ENCODE peak calls at places on chromosomes 2 and 18, in four cellular contexts. One of them, this sample, is unnamed.

GRCh38 chr2:237254911-237255578 is 158.9 kb downstream of the COL6A3 start:
- DNase-seq in HL-60: no peak
- DNase-seq in GM12878: no peak
- DNase-seq in K562: no peak
- DNase-seq in this sample: no peak

GRCh38 chr2:85719609-85720240 is 25.6 kb downstream of the GNLY start:
- DNase-seq in HL-60: peak; percentile 66
- DNase-seq in GM12878: no peak
- DNase-seq in K562: no peak
- DNase-seq in this sample: no peak

GRCh38 chr2:179511105-179511504 is 246.5 kb upstream of the SESTD1 start:
- DNase-seq in HL-60: no peak
- DNase-seq in GM12878: no peak
- DNase-seq in K562: no peak
- DNase-seq in this sample: no peak

GRCh38 chr2:237471457-237472186 is 15.4 kb upstream of the MLPH start:
- DNase-seq in HL-60: no peak
- DNase-seq in GM12878: no peak
- DNase-seq in K562: peak; percentile 60
- DNase-seq in this sample: peak; percentile 42

GRCh38 chr2:217707116-217707742 is 295.6 kb downstream of the TNS1 start:
- DNase-seq in HL-60: no peak
- DNase-seq in GM12878: no peak
- DNase-seq in K562: no peak
- DNase-seq in this sample: no peak

GRCh38 chr2:38690499-38691420 is 24.8 kb downstream of the GALM start:
- DNase-seq in HL-60: no peak
- DNase-seq in GM12878: no peak
- DNase-seq in K562: peak; percentile 78
- DNase-seq in this sample: no peak

GRCh38 chr2:176325732-176326131 is 56.5 kb downstream of the MTX2 start:
- DNase-seq in HL-60: no peak
- DNase-seq in GM12878: no peak
- DNase-seq in K562: no peak
- DNase-seq in this sample: no peak

GRCh38 chr2:233464531-233465240 is 101.9 kb downstream of the USP40 start:
- DNase-seq in HL-60: no peak
- DNase-seq in GM12878: no peak
- DNase-seq in K562: no peak
- DNase-seq in this sample: no peak

GRCh38 chr2:121897335-121897970 is 142.0 kb downstream of the TSN start:
- DNase-seq in HL-60: peak; percentile 31
- DNase-seq in GM12878: no peak
- DNase-seq in K562: peak; percentile 69
- DNase-seq in this sample: peak; percentile 72

GRCh38 chr18:406677-407076 is 93.8 kb downstream of the COLEC12 start:
- DNase-seq in HL-60: no peak
- DNase-seq in GM12878: no peak
- DNase-seq in K562: no peak
- DNase-seq in this sample: no peak

GRCh38 chr18:3664563-3665178 is 214.7 kb downstream of the TGIF1 start:
- DNase-seq in HL-60: peak; percentile 85
- DNase-seq in GM12878: no peak
- DNase-seq in K562: peak; percentile 59
- DNase-seq in this sample: no peak

GRCh38 chr2:194327196-194327888 is 1329.7 kb upstream of the SLC39A10 start:
- DNase-seq in HL-60: no peak
- DNase-seq in GM12878: no peak
- DNase-seq in K562: no peak
- DNase-seq in this sample: no peak

GRCh38 chr2:67625178-67625577 is 228.0 kb downstream of the ETAA1 start:
- DNase-seq in HL-60: no peak
- DNase-seq in GM12878: no peak
- DNase-seq in K562: no peak
- DNase-seq in this sample: no peak

GRCh38 chr2:88724643-88725332 is 33.3 kb downstream of the RPIA start:
- DNase-seq in HL-60: no peak
- DNase-seq in GM12878: no peak
- DNase-seq in K562: no peak
- DNase-seq in this sample: no peak

GRCh38 chr2:120404941-120405768 is 59.2 kb downstream of the INHBB start:
- DNase-seq in HL-60: no peak
- DNase-seq in GM12878: no peak
- DNase-seq in K562: no peak
- DNase-seq in this sample: no peak

GRCh38 chr2:128779301-128780095 is 460.8 kb upstream of the HS6ST1 start:
- DNase-seq in HL-60: no peak
- DNase-seq in GM12878: no peak
- DNase-seq in K562: no peak
- DNase-seq in this sample: no peak

GRCh38 chr2:26652361-26653041 is 11.3 kb upstream of the CIB4 start:
- DNase-seq in HL-60: no peak
- DNase-seq in GM12878: no peak
- DNase-seq in K562: no peak
- DNase-seq in this sample: no peak

GRCh38 chr2:71695235-71696120 is 242.1 kb downstream of the DYSF start:
- DNase-seq in HL-60: no peak
- DNase-seq in GM12878: no peak
- DNase-seq in K562: no peak
- DNase-seq in this sample: no peak

GRCh38 chr2:159976527-159977163 is 85.8 kb downstream of the PLA2R1 start:
- DNase-seq in HL-60: peak; percentile 25
- DNase-seq in GM12878: no peak
- DNase-seq in K562: no peak
- DNase-seq in this sample: no peak

GRCh38 chr2:159973325-159973724 is 89.1 kb downstream of the PLA2R1 start:
- DNase-seq in HL-60: no peak
- DNase-seq in GM12878: no peak
- DNase-seq in K562: no peak
- DNase-seq in this sample: no peak

GRCh38 chr2:159968282-159968900 is 94.0 kb downstream of the PLA2R1 start:
- DNase-seq in HL-60: peak; percentile 46
- DNase-seq in GM12878: no peak
- DNase-seq in K562: peak; percentile 31
- DNase-seq in this sample: peak; percentile 13

GRCh38 chr2:159971365-159972122 is 90.9 kb downstream of the PLA2R1 start:
- DNase-seq in HL-60: peak; percentile 21
- DNase-seq in GM12878: no peak
- DNase-seq in K562: no peak
- DNase-seq in this sample: no peak
- TF ChIP-seq POLR2AphosphoS5 in HL-60: no peak
- TF ChIP-seq POLR2AphosphoS5 in GM12878: no peak
- TF ChIP-seq POLR2AphosphoS5 in K562: no peak
- TF ChIP-seq POLR2AphosphoS5 in this sample: no peak

DNA sequence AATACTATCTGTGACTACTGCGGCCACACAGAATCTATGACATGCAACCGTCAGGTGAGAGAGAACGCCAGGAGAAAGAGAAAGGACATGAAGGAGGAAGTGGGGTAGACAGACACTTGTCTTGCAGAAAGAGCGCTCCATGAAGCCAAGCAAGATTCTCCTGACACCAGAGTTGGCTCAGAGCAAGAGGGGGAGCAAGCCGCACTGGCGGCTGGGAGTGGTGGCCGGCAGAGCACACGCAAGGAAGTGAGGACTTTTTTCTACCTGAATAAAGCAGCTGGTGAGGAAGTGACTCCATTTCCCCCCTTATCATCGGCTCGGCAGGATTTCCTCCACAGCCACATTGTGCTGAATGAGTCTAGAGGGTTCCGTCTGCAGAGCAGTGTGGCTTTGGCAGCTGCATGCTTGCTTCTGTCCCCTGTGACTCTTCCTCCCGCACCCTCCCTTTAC is 181.5 kb downstream of the BCL2 start:
- DNase-seq in HL-60: peak; percentile 79
- DNase-seq in GM12878: no peak
- DNase-seq in K562: no peak
- DNase-seq in this sample: no peak
- TF ChIP-seq SPI1 in HL-60: peak; percentile 87
- TF ChIP-seq SPI1 in GM12878: no peak
- TF ChIP-seq SPI1 in K562: peak; percentile 18
- TF ChIP-seq SPI1 in this sample: peak; percentile 79

DNA sequence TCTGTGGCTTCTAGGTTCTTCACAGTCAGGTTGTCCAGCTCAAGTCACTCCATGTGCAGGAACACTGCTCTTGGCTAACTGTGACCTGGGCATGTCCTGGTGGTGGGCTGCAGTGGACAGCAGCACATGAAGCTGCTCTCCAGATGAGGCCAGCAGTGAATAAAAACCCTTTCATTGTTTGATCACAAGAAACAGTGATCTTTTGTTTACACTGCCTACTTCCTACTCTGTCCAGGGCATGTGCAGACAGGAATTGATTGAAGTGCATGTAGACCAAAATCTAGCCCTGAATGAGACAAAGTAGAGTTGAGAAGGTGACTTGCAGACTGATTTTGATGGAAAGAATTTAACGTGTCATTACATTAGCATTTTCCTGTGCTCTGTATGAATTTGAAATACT is 34.9 kb downstream of the BCL2L11 start:
- DNase-seq in HL-60: no peak
- DNase-seq in GM12878: no peak
- DNase-seq in K562: no peak
- DNase-seq in this sample: no peak
- TF ChIP-seq POLR2AphosphoS5 in HL-60: no peak
- TF ChIP-seq POLR2AphosphoS5 in GM12878: no peak
- TF ChIP-seq POLR2AphosphoS5 in K562: no peak
- TF ChIP-seq POLR2AphosphoS5 in this sample: no peak

GRCh38 chr2:201064797-201065329 is 6.6 kb downstream of the HYCC2 start:
- DNase-seq in HL-60: no peak
- DNase-seq in GM12878: no peak
- DNase-seq in K562: no peak
- DNase-seq in this sample: no peak

GRCh38 chr2:201059961-201060525 is 11.4 kb downstream of the HYCC2 start:
- DNase-seq in HL-60: no peak
- DNase-seq in GM12878: no peak
- DNase-seq in K562: no peak
- DNase-seq in this sample: no peak

GRCh38 chr2:201057715-201058248 is 13.7 kb downstream of the HYCC2 start:
- DNase-seq in HL-60: no peak
- DNase-seq in GM12878: no peak
- DNase-seq in K562: no peak
- DNase-seq in this sample: no peak

GRCh38 chr2:201057089-201057499 is 14.4 kb downstream of the HYCC2 start:
- DNase-seq in HL-60: no peak
- DNase-seq in GM12878: no peak
- DNase-seq in K562: no peak
- DNase-seq in this sample: no peak

GRCh38 chr2:201058914-201059313 is 12.6 kb downstream of the HYCC2 start:
- DNase-seq in HL-60: no peak
- DNase-seq in GM12878: no peak
- DNase-seq in K562: peak; percentile 22
- DNase-seq in this sample: no peak
- TF ChIP-seq SPI1 in HL-60: no peak
- TF ChIP-seq SPI1 in GM12878: no peak
- TF ChIP-seq SPI1 in K562: no peak
- TF ChIP-seq SPI1 in this sample: no peak

DNA sequence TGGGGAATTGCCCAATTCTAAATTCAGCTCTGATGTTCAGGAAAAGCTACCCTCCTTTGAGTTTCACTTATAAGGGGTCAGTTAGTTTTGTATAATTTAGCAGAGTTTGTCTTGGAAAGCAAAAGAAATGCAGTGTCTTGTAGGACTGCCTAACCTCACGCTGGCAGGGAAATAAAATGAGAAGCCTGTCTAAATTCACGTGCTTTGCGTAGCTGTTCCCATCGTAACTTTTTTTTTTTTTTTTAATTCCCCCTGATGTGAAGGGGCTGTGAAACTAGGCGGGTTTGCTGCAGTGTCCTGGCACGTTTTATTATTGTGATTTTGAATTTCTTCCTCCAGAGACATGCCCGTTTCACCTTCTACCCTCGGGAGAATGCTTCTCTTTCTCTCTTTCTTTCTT is 2.1 kb downstream of the MEIS1 start:
- DNase-seq in HL-60: no peak
- DNase-seq in GM12878: no peak
- DNase-seq in K562: no peak
- DNase-seq in this sample: no peak
- TF ChIP-seq POLR2AphosphoS5 in HL-60: no peak
- TF ChIP-seq POLR2AphosphoS5 in GM12878: no peak
- TF ChIP-seq POLR2AphosphoS5 in K562: no peak
- TF ChIP-seq POLR2AphosphoS5 in this sample: no peak

DNA sequence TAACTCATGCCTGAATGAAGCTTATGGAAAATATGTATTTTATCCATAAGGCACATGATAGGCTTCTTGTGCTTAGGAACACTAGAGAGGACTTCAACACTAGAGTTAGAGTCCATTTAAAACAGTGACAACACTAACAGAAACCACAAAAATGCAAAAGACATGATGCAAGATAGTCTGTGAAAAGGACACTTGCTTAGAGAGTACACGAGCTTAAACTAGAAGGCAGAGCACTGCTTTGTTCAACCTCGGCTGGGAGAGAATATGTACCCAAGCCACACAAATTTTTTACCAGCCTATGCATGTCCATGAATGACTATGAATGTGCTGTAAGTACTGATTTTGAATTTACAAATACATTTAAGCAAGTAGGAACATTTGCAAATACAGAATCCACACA is 130.5 kb downstream of the SPOPL start:
- DNase-seq in HL-60: no peak
- DNase-seq in GM12878: no peak
- DNase-seq in K562: no peak
- DNase-seq in this sample: no peak
- TF ChIP-seq SPI1 in HL-60: no peak
- TF ChIP-seq SPI1 in GM12878: no peak
- TF ChIP-seq SPI1 in K562: no peak
- TF ChIP-seq SPI1 in this sample: no peak

GRCh38 chr18:59874166-59874565 is 25.6 kb upstream of the PMAIP1 start:
- DNase-seq in HL-60: no peak
- DNase-seq in GM12878: no peak
- DNase-seq in K562: no peak
- DNase-seq in this sample: no peak
- TF ChIP-seq POLR2AphosphoS5 in HL-60: no peak
- TF ChIP-seq POLR2AphosphoS5 in GM12878: no peak
- TF ChIP-seq POLR2AphosphoS5 in K562: no peak
- TF ChIP-seq POLR2AphosphoS5 in this sample: no peak

DNA sequence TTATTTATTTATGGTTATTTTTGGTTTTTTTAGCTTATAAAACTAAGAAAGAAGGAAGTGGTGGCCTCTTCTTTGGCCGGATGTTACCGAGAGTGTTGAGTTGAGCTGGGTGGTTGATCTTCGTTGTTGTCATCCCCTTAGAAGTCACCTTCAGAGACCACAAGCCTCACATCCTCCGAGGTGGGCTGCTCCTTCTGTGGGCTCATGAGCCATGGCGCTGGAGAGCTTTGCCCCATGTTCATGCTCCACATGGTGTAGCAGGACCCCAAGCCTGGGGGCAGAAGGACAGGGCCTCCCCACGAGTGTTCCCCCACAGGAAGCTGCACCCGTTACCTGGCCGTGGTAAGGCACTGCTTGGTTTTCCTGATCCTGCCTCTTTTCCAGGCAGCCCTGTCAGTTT is 23.4 kb downstream of the SNTG2 start:
- DNase-seq in HL-60: no peak
- DNase-seq in GM12878: no peak
- DNase-seq in K562: no peak
- DNase-seq in this sample: no peak
- TF ChIP-seq SPI1 in HL-60: no peak
- TF ChIP-seq SPI1 in GM12878: no peak
- TF ChIP-seq SPI1 in K562: no peak
- TF ChIP-seq SPI1 in this sample: peak; percentile 63